ENCODE peak calls at places on chromosome 1, in ten cellular contexts. A, G, M, P, K, O, Q, R, T and L are unnamed samples.
A peak's percentile ranks its signal among the peaks of the same experiment; 100 is the strongest.

GRCh38 chr1:209565759-209566678 is 17.5 kb upstream of the CAMK1G start:
- DNase-seq in A (peak; percentile 89), G (peak; percentile 36), M (peak; percentile 96), P (peak; percentile 32), K (peak; percentile 86), O (peak; percentile 52), Q (peak; percentile 84), R (peak; percentile 65), T (peak; percentile 76), L (no peak)

GRCh38 chr1:23394176-23394575 is 24.5 kb upstream of the ZNF436 start:
- DNase-seq in A (no peak), G (no peak), M (no peak), P (no peak), K (peak; percentile 86), O (no peak), Q (peak; percentile 47), R (peak; percentile 24), T (no peak), L (no peak)

GRCh38 chr1:207883104-207883651 is 27.7 kb downstream of the CD34 start:
- DNase-seq in A (no peak), G (no peak), M (no peak), P (no peak), K (no peak), O (no peak), Q (no peak), R (no peak), T (no peak), L (no peak)

GRCh38 chr1:105830614-105831146 is 1225.8 kb upstream of the PRMT6 start:
- DNase-seq in A (no peak), G (no peak), M (no peak), P (no peak), K (no peak), O (no peak), Q (no peak), R (no peak), T (no peak), L (no peak)

GRCh38 chr1:73901656-73902276 is 296.2 kb downstream of the LRRIQ3 start:
- DNase-seq in A (no peak), G (no peak), M (no peak), P (no peak), K (no peak), O (no peak), Q (no peak), R (no peak), T (no peak), L (no peak)

GRCh38 chr1:212586429-212587303 is 21.9 kb upstream of the ATF3 start:
- DNase-seq in A (no peak), G (no peak), M (no peak), P (no peak), K (no peak), O (no peak), Q (no peak), R (no peak), T (no peak), L (no peak)

GRCh38 chr1:194196562-194196961 is 1010.1 kb upstream of the B3GALT2 start:
- DNase-seq in A (no peak), G (no peak), M (no peak), P (no peak), K (no peak), O (no peak), Q (no peak), R (no peak), T (no peak), L (no peak)

GRCh38 chr1:94863919-94864318 is 43.8 kb downstream of the SLC44A3 start:
- DNase-seq in A (no peak), G (no peak), M (no peak), P (no peak), K (peak; percentile 96), O (peak; percentile 20), Q (peak; percentile 77), R (peak; percentile 72), T (no peak), L (no peak)

GRCh38 chr1:175678471-175678870 is 64.9 kb downstream of the TNR start:
- DNase-seq in A (no peak), G (no peak), M (no peak), P (no peak), K (no peak), O (no peak), Q (no peak), R (no peak), T (no peak), L (no peak)

GRCh38 chr1:32376199-32376598 is 13.9 kb downstream of the TSSK3 start:
- DNase-seq in A (no peak), G (no peak), M (no peak), P (no peak), K (no peak), O (no peak), Q (no peak), R (no peak), T (no peak), L (no peak)